ENCODE peak calls at places on chromosome 1, in nine cellular contexts. One of them, this sample, is unnamed.

GRCh38 chr1:42679364-42679983 is 2.7 kb upstream of the YBX1 start:
- DNase-seq in astrocyte of the spinal cord: no peak
- DNase-seq in MCF 10A: peak; percentile 36
- DNase-seq in nephron progenitor cell: no peak
- DNase-seq in AG10803: peak; percentile 88
- DNase-seq in natural killer cell: no peak
- DNase-seq in A549: no peak
- DNase-seq in CD8-positive, alpha-beta T cell: no peak
- DNase-seq in PC-9: no peak
- DNase-seq in this sample: no peak

GRCh38 chr1:4702927-4703326 is 48.5 kb downstream of the AJAP1 start:
- DNase-seq in PC-9: no peak
- DNase-seq in MCF 10A: peak; percentile 94
- DNase-seq in A549: no peak
- DNase-seq in nephron progenitor cell: no peak
- DNase-seq in CD8-positive, alpha-beta T cell: no peak
- DNase-seq in natural killer cell: no peak
- DNase-seq in AG10803: peak; percentile 91
- DNase-seq in astrocyte of the spinal cord: peak; percentile 43
- DNase-seq in this sample: no peak

GRCh38 chr1:247496581-247497285 is 38.8 kb upstream of the OR2B11 start:
- DNase-seq in A549: no peak
- DNase-seq in CD8-positive, alpha-beta T cell: no peak
- DNase-seq in natural killer cell: no peak
- DNase-seq in astrocyte of the spinal cord: no peak
- DNase-seq in nephron progenitor cell: no peak
- DNase-seq in PC-9: no peak
- DNase-seq in AG10803: no peak
- DNase-seq in MCF 10A: peak; percentile 40
- DNase-seq in this sample: no peak

GRCh38 chr1:61993331-61993961 is 201.2 kb upstream of the L1TD1 start:
- DNase-seq in nephron progenitor cell: no peak
- DNase-seq in PC-9: peak; percentile 5
- DNase-seq in A549: no peak
- DNase-seq in natural killer cell: no peak
- DNase-seq in CD8-positive, alpha-beta T cell: no peak
- DNase-seq in astrocyte of the spinal cord: peak; percentile 81
- DNase-seq in AG10803: no peak
- DNase-seq in MCF 10A: peak; percentile 61
- DNase-seq in this sample: no peak

GRCh38 chr1:203500279-203500678 is 6.3 kb downstream of the OPTC start:
- DNase-seq in natural killer cell: no peak
- DNase-seq in astrocyte of the spinal cord: no peak
- DNase-seq in A549: no peak
- DNase-seq in MCF 10A: no peak
- DNase-seq in CD8-positive, alpha-beta T cell: no peak
- DNase-seq in AG10803: no peak
- DNase-seq in nephron progenitor cell: no peak
- DNase-seq in PC-9: no peak
- DNase-seq in this sample: no peak

GRCh38 chr1:165842363-165843129 is 15.1 kb downstream of the UCK2 start:
- DNase-seq in A549: no peak
- DNase-seq in CD8-positive, alpha-beta T cell: no peak
- DNase-seq in MCF 10A: peak; percentile 18
- DNase-seq in PC-9: no peak
- DNase-seq in nephron progenitor cell: no peak
- DNase-seq in natural killer cell: no peak
- DNase-seq in AG10803: peak; percentile 70
- DNase-seq in astrocyte of the spinal cord: peak; percentile 20
- DNase-seq in this sample: no peak

GRCh38 chr1:41656088-41656487 is 171.6 kb upstream of the EDN2 start:
- DNase-seq in CD8-positive, alpha-beta T cell: no peak
- DNase-seq in AG10803: no peak
- DNase-seq in astrocyte of the spinal cord: no peak
- DNase-seq in A549: no peak
- DNase-seq in MCF 10A: no peak
- DNase-seq in PC-9: no peak
- DNase-seq in nephron progenitor cell: no peak
- DNase-seq in natural killer cell: no peak
- DNase-seq in this sample: no peak

GRCh38 chr1:15953294-15953771 is 22.6 kb downstream of the ZBTB17 start:
- DNase-seq in astrocyte of the spinal cord: peak; percentile 62
- DNase-seq in AG10803: peak; percentile 23
- DNase-seq in nephron progenitor cell: no peak
- DNase-seq in MCF 10A: peak; percentile 44
- DNase-seq in A549: no peak
- DNase-seq in CD8-positive, alpha-beta T cell: no peak
- DNase-seq in natural killer cell: no peak
- DNase-seq in PC-9: no peak
- DNase-seq in this sample: no peak

GRCh38 chr1:183609313-183609712 is 19.1 kb upstream of the NCF2 start:
- DNase-seq in nephron progenitor cell: no peak
- DNase-seq in astrocyte of the spinal cord: peak; percentile 53
- DNase-seq in CD8-positive, alpha-beta T cell: no peak
- DNase-seq in natural killer cell: no peak
- DNase-seq in PC-9: peak; percentile 44
- DNase-seq in A549: peak; percentile 21
- DNase-seq in MCF 10A: peak; percentile 87
- DNase-seq in AG10803: peak; percentile 87
- DNase-seq in this sample: no peak

GRCh38 chr1:93015590-93015989 is 54.3 kb upstream of the DIPK1A start:
- DNase-seq in A549: no peak
- DNase-seq in CD8-positive, alpha-beta T cell: no peak
- DNase-seq in MCF 10A: peak; percentile 53
- DNase-seq in PC-9: peak; percentile 16
- DNase-seq in astrocyte of the spinal cord: no peak
- DNase-seq in natural killer cell: no peak
- DNase-seq in nephron progenitor cell: no peak
- DNase-seq in AG10803: peak; percentile 61
- DNase-seq in this sample: no peak

GRCh38 chr1:228410015-228410414 is 3.4 kb upstream of the TRIM11 start:
- DNase-seq in AG10803: peak; percentile 51
- DNase-seq in natural killer cell: no peak
- DNase-seq in MCF 10A: peak; percentile 49
- DNase-seq in CD8-positive, alpha-beta T cell: no peak
- DNase-seq in PC-9: no peak
- DNase-seq in A549: no peak
- DNase-seq in nephron progenitor cell: no peak
- DNase-seq in astrocyte of the spinal cord: no peak
- DNase-seq in this sample: no peak

GRCh38 chr1:205061227-205061626 is 18.2 kb downstream of the CNTN2 start:
- DNase-seq in MCF 10A: no peak
- DNase-seq in PC-9: no peak
- DNase-seq in natural killer cell: no peak
- DNase-seq in A549: no peak
- DNase-seq in CD8-positive, alpha-beta T cell: no peak
- DNase-seq in AG10803: no peak
- DNase-seq in nephron progenitor cell: no peak
- DNase-seq in astrocyte of the spinal cord: no peak
- DNase-seq in this sample: no peak

GRCh38 chr1:25959626-25960025 is 38.2 kb downstream of the PAFAH2 start:
- DNase-seq in PC-9: no peak
- DNase-seq in CD8-positive, alpha-beta T cell: no peak
- DNase-seq in MCF 10A: no peak
- DNase-seq in A549: no peak
- DNase-seq in nephron progenitor cell: no peak
- DNase-seq in AG10803: peak; percentile 80
- DNase-seq in natural killer cell: no peak
- DNase-seq in astrocyte of the spinal cord: no peak
- DNase-seq in this sample: no peak

GRCh38 chr1:6490181-6491075 is 1.0 kb downstream of the PLEKHG5 start:
- DNase-seq in nephron progenitor cell: peak; percentile 80
- DNase-seq in natural killer cell: no peak
- DNase-seq in astrocyte of the spinal cord: peak; percentile 81
- DNase-seq in MCF 10A: peak; percentile 82
- DNase-seq in A549: peak; percentile 62
- DNase-seq in AG10803: peak; percentile 67
- DNase-seq in PC-9: peak; percentile 76
- DNase-seq in CD8-positive, alpha-beta T cell: peak; percentile 45
- DNase-seq in this sample: peak; percentile 74

GRCh38 chr1:96306809-96307208 is 414.8 kb upstream of the PTBP2 start:
- DNase-seq in natural killer cell: no peak
- DNase-seq in nephron progenitor cell: no peak
- DNase-seq in AG10803: peak; percentile 88
- DNase-seq in CD8-positive, alpha-beta T cell: no peak
- DNase-seq in astrocyte of the spinal cord: peak; percentile 45
- DNase-seq in MCF 10A: peak; percentile 34
- DNase-seq in A549: no peak
- DNase-seq in PC-9: no peak
- DNase-seq in this sample: no peak

GRCh38 chr1:224644553-224645154 is 28.5 kb downstream of the CNIH3 start:
- DNase-seq in natural killer cell: peak; percentile 29
- DNase-seq in nephron progenitor cell: peak; percentile 71
- DNase-seq in astrocyte of the spinal cord: peak; percentile 54
- DNase-seq in MCF 10A: peak; percentile 83
- DNase-seq in CD8-positive, alpha-beta T cell: peak; percentile 62
- DNase-seq in A549: peak; percentile 67
- DNase-seq in AG10803: peak; percentile 53
- DNase-seq in PC-9: peak; percentile 62
- DNase-seq in this sample: peak; percentile 50

GRCh38 chr1:244435562-244436205 is 16.0 kb downstream of the ADSS2 start:
- DNase-seq in A549: no peak
- DNase-seq in natural killer cell: no peak
- DNase-seq in PC-9: no peak
- DNase-seq in CD8-positive, alpha-beta T cell: no peak
- DNase-seq in nephron progenitor cell: no peak
- DNase-seq in astrocyte of the spinal cord: peak; percentile 60
- DNase-seq in MCF 10A: peak; percentile 73
- DNase-seq in AG10803: peak; percentile 76
- DNase-seq in this sample: no peak

GRCh38 chr1:45018599-45019230 is 6.7 kb downstream of the UROD start:
- DNase-seq in MCF 10A: peak; percentile 81
- DNase-seq in astrocyte of the spinal cord: peak; percentile 67
- DNase-seq in nephron progenitor cell: peak; percentile 63
- DNase-seq in natural killer cell: no peak
- DNase-seq in AG10803: peak; percentile 53
- DNase-seq in CD8-positive, alpha-beta T cell: peak; percentile 58
- DNase-seq in PC-9: peak; percentile 67
- DNase-seq in A549: peak; percentile 24
- DNase-seq in this sample: peak; percentile 36
- TF ChIP-seq CTCF in MCF 10A: peak; percentile 73
- TF ChIP-seq CTCF in astrocyte of the spinal cord: peak; percentile 94
- TF ChIP-seq CTCF in nephron progenitor cell: peak; percentile 72
- TF ChIP-seq CTCF in natural killer cell: peak; percentile 47
- TF ChIP-seq CTCF in AG10803: peak; percentile 83
- TF ChIP-seq CTCF in CD8-positive, alpha-beta T cell: peak; percentile 59
- TF ChIP-seq CTCF in PC-9: peak; percentile 78
- TF ChIP-seq CTCF in A549: peak; percentile 55
- TF ChIP-seq CTCF in this sample: peak; percentile 79

GRCh38 chr1:160326393-160326792 is 16.7 kb downstream of the COPA start:
- DNase-seq in A549: no peak
- DNase-seq in astrocyte of the spinal cord: no peak
- DNase-seq in CD8-positive, alpha-beta T cell: no peak
- DNase-seq in natural killer cell: no peak
- DNase-seq in nephron progenitor cell: no peak
- DNase-seq in PC-9: no peak
- DNase-seq in MCF 10A: no peak
- DNase-seq in AG10803: no peak
- DNase-seq in this sample: no peak

GRCh38 chr1:160325252-160325651 is 17.8 kb downstream of the COPA start:
- DNase-seq in MCF 10A: no peak
- DNase-seq in CD8-positive, alpha-beta T cell: no peak
- DNase-seq in nephron progenitor cell: no peak
- DNase-seq in natural killer cell: no peak
- DNase-seq in AG10803: no peak
- DNase-seq in astrocyte of the spinal cord: no peak
- DNase-seq in PC-9: no peak
- DNase-seq in A549: no peak
- DNase-seq in this sample: no peak

GRCh38 chr1:160328171-160328570 is 14.9 kb downstream of the COPA start:
- DNase-seq in PC-9: no peak
- DNase-seq in AG10803: no peak
- DNase-seq in astrocyte of the spinal cord: no peak
- DNase-seq in A549: no peak
- DNase-seq in CD8-positive, alpha-beta T cell: no peak
- DNase-seq in natural killer cell: no peak
- DNase-seq in MCF 10A: no peak
- DNase-seq in nephron progenitor cell: no peak
- DNase-seq in this sample: no peak

GRCh38 chr1:160322831-160323230 is 20.2 kb downstream of the COPA start:
- DNase-seq in nephron progenitor cell: no peak
- DNase-seq in MCF 10A: no peak
- DNase-seq in astrocyte of the spinal cord: no peak
- DNase-seq in AG10803: no peak
- DNase-seq in natural killer cell: no peak
- DNase-seq in CD8-positive, alpha-beta T cell: no peak
- DNase-seq in PC-9: no peak
- DNase-seq in A549: no peak
- DNase-seq in this sample: no peak
- TF ChIP-seq CTCF in nephron progenitor cell: no peak
- TF ChIP-seq CTCF in MCF 10A: no peak
- TF ChIP-seq CTCF in astrocyte of the spinal cord: no peak
- TF ChIP-seq CTCF in AG10803: no peak
- TF ChIP-seq CTCF in natural killer cell: no peak
- TF ChIP-seq CTCF in CD8-positive, alpha-beta T cell: no peak
- TF ChIP-seq CTCF in PC-9: no peak
- TF ChIP-seq CTCF in A549: no peak
- TF ChIP-seq CTCF in this sample: no peak

DNA sequence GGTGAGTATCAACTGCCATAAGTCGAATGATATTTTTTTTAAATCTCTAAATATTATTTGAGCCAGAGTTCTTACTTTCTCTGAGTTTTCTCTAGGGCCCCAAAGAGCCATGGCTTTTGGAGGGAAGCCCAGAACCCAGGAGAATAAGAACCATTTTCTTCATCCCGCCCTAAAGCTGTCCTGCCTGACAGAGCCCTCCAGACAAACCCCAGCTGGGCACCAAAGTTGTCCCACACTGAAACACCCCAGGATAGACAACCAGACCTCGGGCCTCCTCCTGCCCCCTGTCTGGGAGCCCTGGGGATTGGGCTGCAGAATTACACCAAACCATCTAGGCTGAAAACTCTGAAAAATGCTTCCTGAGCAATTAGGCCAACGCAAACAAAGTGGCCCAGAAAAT is 113.2 kb downstream of the RRAGC start:
- DNase-seq in nephron progenitor cell: no peak
- DNase-seq in natural killer cell: no peak
- DNase-seq in astrocyte of the spinal cord: no peak
- DNase-seq in CD8-positive, alpha-beta T cell: no peak
- DNase-seq in PC-9: no peak
- DNase-seq in AG10803: no peak
- DNase-seq in A549: no peak
- DNase-seq in MCF 10A: no peak
- DNase-seq in this sample: no peak
- TF ChIP-seq CTCF in nephron progenitor cell: no peak
- TF ChIP-seq CTCF in natural killer cell: no peak
- TF ChIP-seq CTCF in astrocyte of the spinal cord: no peak
- TF ChIP-seq CTCF in CD8-positive, alpha-beta T cell: no peak
- TF ChIP-seq CTCF in PC-9: no peak
- TF ChIP-seq CTCF in AG10803: no peak
- TF ChIP-seq CTCF in A549: no peak
- TF ChIP-seq CTCF in MCF 10A: no peak
- TF ChIP-seq CTCF in this sample: no peak

GRCh38 chr1:155069551-155070391 is 6.2 kb downstream of the EFNA4 start:
- DNase-seq in AG10803: no peak
- DNase-seq in CD8-positive, alpha-beta T cell: no peak
- DNase-seq in natural killer cell: no peak
- DNase-seq in A549: no peak
- DNase-seq in PC-9: no peak
- DNase-seq in astrocyte of the spinal cord: no peak
- DNase-seq in MCF 10A: no peak
- DNase-seq in nephron progenitor cell: no peak
- DNase-seq in this sample: no peak
- TF ChIP-seq CTCF in AG10803: no peak
- TF ChIP-seq CTCF in CD8-positive, alpha-beta T cell: no peak
- TF ChIP-seq CTCF in natural killer cell: no peak
- TF ChIP-seq CTCF in A549: no peak
- TF ChIP-seq CTCF in PC-9: no peak
- TF ChIP-seq CTCF in astrocyte of the spinal cord: no peak
- TF ChIP-seq CTCF in MCF 10A: no peak
- TF ChIP-seq CTCF in nephron progenitor cell: no peak
- TF ChIP-seq CTCF in this sample: no peak

GRCh38 chr1:63624911-63625310 is 31.7 kb downstream of the PGM1 start:
- DNase-seq in astrocyte of the spinal cord: peak; percentile 14
- DNase-seq in PC-9: no peak
- DNase-seq in A549: peak; percentile 7
- DNase-seq in MCF 10A: no peak
- DNase-seq in AG10803: peak; percentile 60
- DNase-seq in natural killer cell: no peak
- DNase-seq in nephron progenitor cell: no peak
- DNase-seq in CD8-positive, alpha-beta T cell: no peak
- DNase-seq in this sample: no peak
- TF ChIP-seq CTCF in astrocyte of the spinal cord: peak; percentile 22
- TF ChIP-seq CTCF in PC-9: no peak
- TF ChIP-seq CTCF in A549: no peak
- TF ChIP-seq CTCF in MCF 10A: no peak
- TF ChIP-seq CTCF in AG10803: peak; percentile 48
- TF ChIP-seq CTCF in natural killer cell: no peak
- TF ChIP-seq CTCF in nephron progenitor cell: no peak
- TF ChIP-seq CTCF in CD8-positive, alpha-beta T cell: no peak
- TF ChIP-seq CTCF in this sample: peak; percentile 24